ENCODE peak calls at places on chromosomes 3 and 15, in four cellular contexts. One of them, this sample, is unnamed.
A peak's percentile ranks its signal among the peaks of the same experiment; 100 is the strongest.

GRCh38 chr15:73923488-73924164 is 2.6 kb upstream of the LOXL1 start:
- DNase-seq in dermis blood vessel endothelial cell: no peak
- DNase-seq in T-cell: no peak
- DNase-seq in EL: no peak
- DNase-seq in this sample: no peak

GRCh38 chr15:92711457-92711831 is 55.9 kb upstream of the FAM174B start:
- DNase-seq in dermis blood vessel endothelial cell: no peak
- DNase-seq in T-cell: no peak
- DNase-seq in EL: no peak
- DNase-seq in this sample: no peak

GRCh38 chr15:76875911-76876310 is 29.2 kb downstream of the SCAPER start:
- DNase-seq in T-cell: no peak
- DNase-seq in dermis blood vessel endothelial cell: no peak
- DNase-seq in EL: no peak
- DNase-seq in this sample: no peak

GRCh38 chr15:65115086-65115485 is at the start of gene UBAP1L:
- DNase-seq in dermis blood vessel endothelial cell: no peak
- DNase-seq in EL: no peak
- DNase-seq in T-cell: no peak
- DNase-seq in this sample: no peak

GRCh38 chr15:25179673-25180511 is 225.1 kb downstream of the SNRPN start:
- DNase-seq in dermis blood vessel endothelial cell: no peak
- DNase-seq in EL: no peak
- DNase-seq in T-cell: no peak
- DNase-seq in this sample: no peak

GRCh38 chr3:65878831-65879230 is 159.9 kb downstream of the MAGI1 start:
- DNase-seq in T-cell: no peak
- DNase-seq in dermis blood vessel endothelial cell: no peak
- DNase-seq in EL: no peak
- DNase-seq in this sample: no peak

GRCh38 chr3:140031170-140031569 is 96.2 kb downstream of the CLSTN2 start:
- DNase-seq in EL: no peak
- DNase-seq in dermis blood vessel endothelial cell: no peak
- DNase-seq in T-cell: no peak
- DNase-seq in this sample: no peak

GRCh38 chr3:88075061-88075460 is 16.0 kb downstream of the ZNF654 start:
- DNase-seq in EL: no peak
- DNase-seq in T-cell: no peak
- DNase-seq in dermis blood vessel endothelial cell: no peak
- DNase-seq in this sample: no peak

GRCh38 chr3:170539886-170540285 is 46.0 kb downstream of the SLC7A14 start:
- DNase-seq in dermis blood vessel endothelial cell: no peak
- DNase-seq in EL: no peak
- DNase-seq in T-cell: no peak
- DNase-seq in this sample: no peak

GRCh38 chr3:12752111-12752510 is 6.9 kb downstream of the TMEM40 start:
- DNase-seq in dermis blood vessel endothelial cell: no peak
- DNase-seq in T-cell: no peak
- DNase-seq in EL: peak; percentile 23
- DNase-seq in this sample: no peak

GRCh38 chr3:155369735-155370134 is 76.3 kb upstream of the STRIT1 start:
- DNase-seq in EL: no peak
- DNase-seq in dermis blood vessel endothelial cell: no peak
- DNase-seq in T-cell: no peak
- DNase-seq in this sample: no peak

GRCh38 chr15:25054329-25054728 is 99.5 kb downstream of the SNRPN start:
- DNase-seq in dermis blood vessel endothelial cell: no peak
- DNase-seq in T-cell: no peak
- DNase-seq in EL: no peak
- DNase-seq in this sample: no peak

GRCh38 chr15:23578521-23579150 is 13.2 kb downstream of the MKRN3 start:
- DNase-seq in EL: no peak
- DNase-seq in T-cell: no peak
- DNase-seq in dermis blood vessel endothelial cell: no peak
- DNase-seq in this sample: no peak

This sample was measured in endothelial cell of umbilical vein.